ENCODE peak calls at places on chromosomes 5 and 9, in ten cellular contexts. One of them, this sample, is unnamed.
A peak's percentile ranks its signal among the peaks of the same experiment; 100 is the strongest.

GRCh38 chr5:132776932-132777208 is 169 bp downstream of the SEPTIN8 start:
- DNase-seq in cardiac fibroblast: no peak
- DNase-seq in choroid plexus epithelial cell: no peak
- DNase-seq in foreskin fibroblast: no peak
- DNase-seq in neuronal stem cell: no peak
- DNase-seq in mesenchymal stem cell: no peak
- DNase-seq in tibial artery: no peak
- DNase-seq in CD4-positive, alpha-beta memory T cell: no peak
- DNase-seq in H7: peak; percentile 87
- DNase-seq in heart right ventricle: no peak
- DNase-seq in this sample: no peak

GRCh38 chr5:134833340-134834032 is 12.3 kb upstream of the C5orf24 start:
- DNase-seq in foreskin fibroblast: peak; percentile 10
- DNase-seq in heart right ventricle: no peak
- DNase-seq in mesenchymal stem cell: peak; percentile 30
- DNase-seq in neuronal stem cell: no peak
- DNase-seq in tibial artery: no peak
- DNase-seq in cardiac fibroblast: peak; percentile 5
- DNase-seq in choroid plexus epithelial cell: peak; percentile 90
- DNase-seq in H7: no peak
- DNase-seq in CD4-positive, alpha-beta memory T cell: no peak
- DNase-seq in this sample: no peak

GRCh38 chr9:69122391-69123141 is 51.5 kb upstream of the TJP2 start:
- DNase-seq in cardiac fibroblast: peak; percentile 89
- DNase-seq in neuronal stem cell: peak; percentile 38
- DNase-seq in tibial artery: no peak
- DNase-seq in choroid plexus epithelial cell: peak; percentile 93
- DNase-seq in CD4-positive, alpha-beta memory T cell: no peak
- DNase-seq in foreskin fibroblast: peak; percentile 45
- DNase-seq in mesenchymal stem cell: peak; percentile 64
- DNase-seq in heart right ventricle: peak; percentile 3
- DNase-seq in H7: peak; percentile 54
- DNase-seq in this sample: no peak

GRCh38 chr9:4670591-4670990 is 4.3 kb upstream of the SPATA6L start:
- DNase-seq in CD4-positive, alpha-beta memory T cell: no peak
- DNase-seq in foreskin fibroblast: no peak
- DNase-seq in heart right ventricle: no peak
- DNase-seq in cardiac fibroblast: no peak
- DNase-seq in choroid plexus epithelial cell: no peak
- DNase-seq in H7: peak; percentile 33
- DNase-seq in mesenchymal stem cell: no peak
- DNase-seq in tibial artery: no peak
- DNase-seq in neuronal stem cell: no peak
- DNase-seq in this sample: no peak

GRCh38 chr9:113930384-113930783 is 54.3 kb downstream of the ZNF618 start:
- DNase-seq in H7: no peak
- DNase-seq in neuronal stem cell: no peak
- DNase-seq in choroid plexus epithelial cell: peak; percentile 28
- DNase-seq in tibial artery: peak; percentile 31
- DNase-seq in foreskin fibroblast: no peak
- DNase-seq in heart right ventricle: no peak
- DNase-seq in mesenchymal stem cell: no peak
- DNase-seq in CD4-positive, alpha-beta memory T cell: no peak
- DNase-seq in cardiac fibroblast: no peak
- DNase-seq in this sample: no peak

GRCh38 chr5:139131062-139131856 is 66.9 kb downstream of the SIL1 start:
- DNase-seq in mesenchymal stem cell: peak; percentile 54
- DNase-seq in neuronal stem cell: no peak
- DNase-seq in H7: no peak
- DNase-seq in choroid plexus epithelial cell: peak; percentile 71
- DNase-seq in foreskin fibroblast: no peak
- DNase-seq in heart right ventricle: peak; percentile 71
- DNase-seq in CD4-positive, alpha-beta memory T cell: no peak
- DNase-seq in tibial artery: peak; percentile 87
- DNase-seq in cardiac fibroblast: peak; percentile 40
- DNase-seq in this sample: peak; percentile 74

GRCh38 chr9:136170291-136170901 is 34.5 kb downstream of the LHX3 start:
- DNase-seq in H7: peak; percentile 95
- DNase-seq in neuronal stem cell: no peak
- DNase-seq in CD4-positive, alpha-beta memory T cell: peak; percentile 38
- DNase-seq in tibial artery: no peak
- DNase-seq in foreskin fibroblast: no peak
- DNase-seq in choroid plexus epithelial cell: peak; percentile 22
- DNase-seq in cardiac fibroblast: peak; percentile 12
- DNase-seq in mesenchymal stem cell: peak; percentile 5
- DNase-seq in heart right ventricle: no peak
- DNase-seq in this sample: peak; percentile 68

GRCh38 chr5:159893020-159893695 is 23.1 kb upstream of the ADRA1B start:
- DNase-seq in H7: no peak
- DNase-seq in cardiac fibroblast: peak; percentile 87
- DNase-seq in CD4-positive, alpha-beta memory T cell: no peak
- DNase-seq in heart right ventricle: no peak
- DNase-seq in choroid plexus epithelial cell: no peak
- DNase-seq in foreskin fibroblast: peak; percentile 43
- DNase-seq in neuronal stem cell: no peak
- DNase-seq in tibial artery: no peak
- DNase-seq in mesenchymal stem cell: peak; percentile 58
- DNase-seq in this sample: no peak

GRCh38 chr9:128653941-128654340 is 2.7 kb downstream of the DYNC2I2 start:
- DNase-seq in cardiac fibroblast: no peak
- DNase-seq in neuronal stem cell: no peak
- DNase-seq in mesenchymal stem cell: no peak
- DNase-seq in foreskin fibroblast: no peak
- DNase-seq in tibial artery: no peak
- DNase-seq in H7: no peak
- DNase-seq in heart right ventricle: no peak
- DNase-seq in CD4-positive, alpha-beta memory T cell: no peak
- DNase-seq in choroid plexus epithelial cell: no peak
- DNase-seq in this sample: no peak

GRCh38 chr9:128657796-128658195 is 1.1 kb upstream of the DYNC2I2 start:
- DNase-seq in mesenchymal stem cell: no peak
- DNase-seq in choroid plexus epithelial cell: no peak
- DNase-seq in tibial artery: no peak
- DNase-seq in CD4-positive, alpha-beta memory T cell: no peak
- DNase-seq in foreskin fibroblast: no peak
- DNase-seq in neuronal stem cell: no peak
- DNase-seq in cardiac fibroblast: no peak
- DNase-seq in heart right ventricle: no peak
- DNase-seq in H7: no peak
- DNase-seq in this sample: no peak

GRCh38 chr9:128656416-128657343 is at the start of gene DYNC2I2:
- DNase-seq in cardiac fibroblast: peak; percentile 96
- DNase-seq in heart right ventricle: peak; percentile 97
- DNase-seq in mesenchymal stem cell: peak; percentile 94
- DNase-seq in choroid plexus epithelial cell: peak; percentile 94
- DNase-seq in H7: peak; percentile 99
- DNase-seq in tibial artery: peak; percentile 97
- DNase-seq in CD4-positive, alpha-beta memory T cell: peak; percentile 96
- DNase-seq in neuronal stem cell: peak; percentile 96
- DNase-seq in foreskin fibroblast: peak; percentile 93
- DNase-seq in this sample: peak; percentile 98

GRCh38 chr9:128654481-128654880 is 2.2 kb downstream of the DYNC2I2 start:
- DNase-seq in CD4-positive, alpha-beta memory T cell: no peak
- DNase-seq in cardiac fibroblast: no peak
- DNase-seq in tibial artery: no peak
- DNase-seq in neuronal stem cell: no peak
- DNase-seq in mesenchymal stem cell: no peak
- DNase-seq in H7: no peak
- DNase-seq in foreskin fibroblast: no peak
- DNase-seq in heart right ventricle: no peak
- DNase-seq in choroid plexus epithelial cell: no peak
- DNase-seq in this sample: no peak

GRCh38 chr9:128657344-128657704 is 677 bp upstream of the DYNC2I2 start:
- DNase-seq in cardiac fibroblast: no peak
- DNase-seq in foreskin fibroblast: no peak
- DNase-seq in tibial artery: no peak
- DNase-seq in H7: no peak
- DNase-seq in choroid plexus epithelial cell: no peak
- DNase-seq in CD4-positive, alpha-beta memory T cell: no peak
- DNase-seq in heart right ventricle: no peak
- DNase-seq in neuronal stem cell: no peak
- DNase-seq in mesenchymal stem cell: no peak
- DNase-seq in this sample: no peak
- H3K4me3 ChIP-seq in cardiac fibroblast: no peak overlapping the region
- H3K4me3 ChIP-seq in foreskin fibroblast: no peak overlapping the region
- H3K4me3 ChIP-seq in tibial artery: peak overlapping the region; percentile 61
- H3K4me3 ChIP-seq in H7: no peak overlapping the region
- H3K4me3 ChIP-seq in choroid plexus epithelial cell: no peak overlapping the region
- H3K4me3 ChIP-seq in CD4-positive, alpha-beta memory T cell: peak overlapping the region; percentile 98
- H3K4me3 ChIP-seq in heart right ventricle: peak overlapping the region; percentile 61
- H3K4me3 ChIP-seq in neuronal stem cell: no peak overlapping the region
- H3K4me3 ChIP-seq in mesenchymal stem cell: peak overlapping the region; percentile 82
- H3K4me3 ChIP-seq in this sample: no peak overlapping the region

GRCh38 chr5:34500236-34500836 is 155.8 kb upstream of the RAI14 start:
- DNase-seq in tibial artery: no peak
- DNase-seq in H7: no peak
- DNase-seq in neuronal stem cell: no peak
- DNase-seq in CD4-positive, alpha-beta memory T cell: no peak
- DNase-seq in mesenchymal stem cell: no peak
- DNase-seq in choroid plexus epithelial cell: no peak
- DNase-seq in cardiac fibroblast: peak; percentile 49
- DNase-seq in foreskin fibroblast: no peak
- DNase-seq in heart right ventricle: no peak
- DNase-seq in this sample: no peak

GRCh38 chr5:34497031-34497808 is 158.9 kb upstream of the RAI14 start:
- DNase-seq in cardiac fibroblast: peak; percentile 26
- DNase-seq in CD4-positive, alpha-beta memory T cell: no peak
- DNase-seq in mesenchymal stem cell: peak; percentile 69
- DNase-seq in H7: no peak
- DNase-seq in neuronal stem cell: no peak
- DNase-seq in tibial artery: peak; percentile 91
- DNase-seq in choroid plexus epithelial cell: no peak
- DNase-seq in foreskin fibroblast: no peak
- DNase-seq in heart right ventricle: peak; percentile 70
- DNase-seq in this sample: peak; percentile 86

GRCh38 chr5:34501033-34501432 is 155.1 kb upstream of the RAI14 start:
- DNase-seq in heart right ventricle: no peak
- DNase-seq in neuronal stem cell: no peak
- DNase-seq in mesenchymal stem cell: no peak
- DNase-seq in H7: no peak
- DNase-seq in choroid plexus epithelial cell: no peak
- DNase-seq in foreskin fibroblast: no peak
- DNase-seq in cardiac fibroblast: no peak
- DNase-seq in CD4-positive, alpha-beta memory T cell: no peak
- DNase-seq in tibial artery: no peak
- DNase-seq in this sample: no peak

GRCh38 chr5:34498582-34498981 is 157.5 kb upstream of the RAI14 start:
- DNase-seq in tibial artery: no peak
- DNase-seq in choroid plexus epithelial cell: no peak
- DNase-seq in CD4-positive, alpha-beta memory T cell: no peak
- DNase-seq in foreskin fibroblast: no peak
- DNase-seq in cardiac fibroblast: no peak
- DNase-seq in neuronal stem cell: no peak
- DNase-seq in mesenchymal stem cell: peak; percentile 77
- DNase-seq in H7: no peak
- DNase-seq in heart right ventricle: no peak
- DNase-seq in this sample: no peak

DNA sequence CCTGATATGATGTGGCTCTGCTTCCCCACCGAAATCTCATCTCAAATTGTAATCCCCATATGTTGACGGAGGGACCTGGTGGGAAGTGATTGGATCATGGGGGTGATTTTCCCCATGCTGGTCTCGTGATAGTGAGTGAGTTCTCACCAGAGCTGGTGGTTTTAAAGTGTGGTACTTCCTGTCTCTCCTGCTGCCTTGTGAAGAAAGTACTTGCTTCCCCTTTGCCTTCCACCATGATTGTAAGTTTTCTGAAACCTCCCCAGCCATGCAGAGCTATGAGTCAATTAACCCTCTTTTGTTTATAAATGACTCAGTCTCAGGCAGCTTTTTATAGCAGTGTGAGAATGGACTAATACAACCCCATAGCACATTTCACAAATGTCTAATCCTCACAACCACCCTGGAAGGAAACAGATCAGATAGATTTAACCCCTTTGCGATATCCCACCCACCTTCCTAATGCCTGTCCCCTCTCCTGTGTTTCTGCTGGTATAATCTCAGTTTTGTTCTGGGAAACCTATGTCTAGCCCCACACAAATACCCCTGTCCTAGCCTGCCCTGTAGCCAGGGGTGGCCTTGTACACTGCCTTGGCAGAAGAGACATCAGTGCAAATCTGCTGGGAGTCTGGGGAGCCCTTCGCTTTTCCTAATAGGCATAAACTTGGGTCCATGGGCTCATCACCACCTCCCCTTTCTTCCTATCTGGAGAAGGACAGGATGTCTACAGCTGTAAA is 157.0 kb upstream of the RAI14 start:
- DNase-seq in mesenchymal stem cell: peak; percentile 97
- DNase-seq in H7: no peak
- DNase-seq in choroid plexus epithelial cell: peak; percentile 85
- DNase-seq in foreskin fibroblast: peak; percentile 76
- DNase-seq in tibial artery: no peak
- DNase-seq in CD4-positive, alpha-beta memory T cell: no peak
- DNase-seq in neuronal stem cell: no peak
- DNase-seq in cardiac fibroblast: peak; percentile 60
- DNase-seq in heart right ventricle: no peak
- DNase-seq in this sample: no peak
- H3K4me3 ChIP-seq in mesenchymal stem cell: peak overlapping the region; percentile 21
- H3K4me3 ChIP-seq in H7: no peak overlapping the region
- H3K4me3 ChIP-seq in choroid plexus epithelial cell: no peak overlapping the region
- H3K4me3 ChIP-seq in foreskin fibroblast: no peak overlapping the region
- H3K4me3 ChIP-seq in tibial artery: no peak overlapping the region
- H3K4me3 ChIP-seq in CD4-positive, alpha-beta memory T cell: no peak overlapping the region
- H3K4me3 ChIP-seq in neuronal stem cell: no peak overlapping the region
- H3K4me3 ChIP-seq in cardiac fibroblast: no peak overlapping the region
- H3K4me3 ChIP-seq in heart right ventricle: no peak overlapping the region
- H3K4me3 ChIP-seq in this sample: no peak overlapping the region

GRCh38 chr5:172718527-172719114 is 52.4 kb downstream of the DUSP1 start:
- DNase-seq in cardiac fibroblast: no peak
- DNase-seq in tibial artery: no peak
- DNase-seq in foreskin fibroblast: no peak
- DNase-seq in H7: no peak
- DNase-seq in heart right ventricle: no peak
- DNase-seq in CD4-positive, alpha-beta memory T cell: no peak
- DNase-seq in neuronal stem cell: no peak
- DNase-seq in mesenchymal stem cell: no peak
- DNase-seq in choroid plexus epithelial cell: no peak
- DNase-seq in this sample: no peak

GRCh38 chr5:172715931-172716682 is 54.9 kb downstream of the DUSP1 start:
- DNase-seq in mesenchymal stem cell: no peak
- DNase-seq in tibial artery: no peak
- DNase-seq in foreskin fibroblast: no peak
- DNase-seq in heart right ventricle: no peak
- DNase-seq in CD4-positive, alpha-beta memory T cell: no peak
- DNase-seq in H7: peak; percentile 80
- DNase-seq in neuronal stem cell: no peak
- DNase-seq in cardiac fibroblast: no peak
- DNase-seq in choroid plexus epithelial cell: no peak
- DNase-seq in this sample: peak; percentile 63

GRCh38 chr5:172715421-172715780 is 55.6 kb downstream of the DUSP1 start:
- DNase-seq in heart right ventricle: no peak
- DNase-seq in choroid plexus epithelial cell: no peak
- DNase-seq in cardiac fibroblast: no peak
- DNase-seq in tibial artery: no peak
- DNase-seq in H7: no peak
- DNase-seq in mesenchymal stem cell: no peak
- DNase-seq in foreskin fibroblast: no peak
- DNase-seq in neuronal stem cell: no peak
- DNase-seq in CD4-positive, alpha-beta memory T cell: no peak
- DNase-seq in this sample: no peak

GRCh38 chr5:172717481-172718195 is 53.4 kb downstream of the DUSP1 start:
- DNase-seq in mesenchymal stem cell: no peak
- DNase-seq in choroid plexus epithelial cell: no peak
- DNase-seq in tibial artery: no peak
- DNase-seq in H7: peak; percentile 44
- DNase-seq in cardiac fibroblast: no peak
- DNase-seq in CD4-positive, alpha-beta memory T cell: no peak
- DNase-seq in foreskin fibroblast: no peak
- DNase-seq in heart right ventricle: no peak
- DNase-seq in neuronal stem cell: no peak
- DNase-seq in this sample: no peak

GRCh38 chr5:172716796-172717313 is 54.1 kb downstream of the DUSP1 start:
- DNase-seq in choroid plexus epithelial cell: peak; percentile 88
- DNase-seq in tibial artery: peak; percentile 91
- DNase-seq in neuronal stem cell: peak; percentile 79
- DNase-seq in cardiac fibroblast: peak; percentile 90
- DNase-seq in foreskin fibroblast: peak; percentile 69
- DNase-seq in CD4-positive, alpha-beta memory T cell: peak; percentile 82
- DNase-seq in heart right ventricle: peak; percentile 91
- DNase-seq in H7: peak; percentile 91
- DNase-seq in mesenchymal stem cell: peak; percentile 83
- DNase-seq in this sample: peak; percentile 90
- H3K4me3 ChIP-seq in choroid plexus epithelial cell: no peak overlapping the region
- H3K4me3 ChIP-seq in tibial artery: no peak overlapping the region
- H3K4me3 ChIP-seq in neuronal stem cell: no peak overlapping the region
- H3K4me3 ChIP-seq in cardiac fibroblast: no peak overlapping the region
- H3K4me3 ChIP-seq in foreskin fibroblast: no peak overlapping the region
- H3K4me3 ChIP-seq in CD4-positive, alpha-beta memory T cell: no peak overlapping the region
- H3K4me3 ChIP-seq in heart right ventricle: peak overlapping the region; percentile 5
- H3K4me3 ChIP-seq in H7: no peak overlapping the region
- H3K4me3 ChIP-seq in mesenchymal stem cell: peak overlapping the region; percentile 63
- H3K4me3 ChIP-seq in this sample: no peak overlapping the region

GRCh38 chr9:133956520-133957076 is 35.5 kb downstream of the VAV2 start:
- DNase-seq in mesenchymal stem cell: peak; percentile 73
- DNase-seq in cardiac fibroblast: peak; percentile 46
- DNase-seq in foreskin fibroblast: peak; percentile 14
- DNase-seq in H7: peak; percentile 91
- DNase-seq in heart right ventricle: no peak
- DNase-seq in neuronal stem cell: no peak
- DNase-seq in CD4-positive, alpha-beta memory T cell: no peak
- DNase-seq in choroid plexus epithelial cell: peak; percentile 53
- DNase-seq in tibial artery: no peak
- DNase-seq in this sample: peak; percentile 55
- H3K4me3 ChIP-seq in mesenchymal stem cell: peak overlapping the region; percentile 64
- H3K4me3 ChIP-seq in cardiac fibroblast: no peak overlapping the region
- H3K4me3 ChIP-seq in foreskin fibroblast: no peak overlapping the region
- H3K4me3 ChIP-seq in H7: no peak overlapping the region
- H3K4me3 ChIP-seq in heart right ventricle: peak overlapping the region; percentile 19
- H3K4me3 ChIP-seq in neuronal stem cell: no peak overlapping the region
- H3K4me3 ChIP-seq in CD4-positive, alpha-beta memory T cell: no peak overlapping the region
- H3K4me3 ChIP-seq in choroid plexus epithelial cell: no peak overlapping the region
- H3K4me3 ChIP-seq in tibial artery: no peak overlapping the region
- H3K4me3 ChIP-seq in this sample: no peak overlapping the region